ENCODE peak calls at places on chromosomes 4 and X, in nine cellular contexts. Y is GM13976, P is nephron progenitor cell, C is right lobe of liver, S is IMR-90, J is Calu3, O is omental fat pad, I is choroid plexus epithelial cell, N is suprapubic skin. A is an unnamed sample.

GRCh38 chr4:121192500-121192899 is 28.4 kb upstream of the TNIP3 start:
- DNase-seq in S (peak), Y (no peak), P (peak), N (no peak), C (no peak), J (no peak), I (peak), O (no peak), A (peak)

GRCh38 chrX:103734125-103734760 is 23.5 kb downstream of the TMEM31 start:
- DNase-seq in Y (no peak), I (peak), J (no peak), S (peak), P (no peak), O (no peak), C (no peak), N (no peak), A (no peak)

GRCh38 chr4:39614487-39615162 is 24.0 kb downstream of the SMIM14 start:
- DNase-seq in J (no peak), O (no peak), S (peak), P (no peak), N (no peak), C (no peak), Y (no peak), I (peak), A (peak)

GRCh38 chrX:44054863-44055601 is 81.8 kb upstream of the NDP start:
- DNase-seq in O (no peak), Y (no peak), I (no peak), S (no peak), C (no peak), N (no peak), J (no peak), P (no peak), A (no peak)

GRCh38 chrX:9532349-9532748 is 67.5 kb downstream of the TBL1X start:
- DNase-seq in P (no peak), S (peak), J (no peak), C (no peak), Y (no peak), N (no peak), I (peak), O (no peak), A (no peak)

GRCh38 chr4:101157415-101158135 is 189.8 kb downstream of the PPP3CA start:
- DNase-seq in C (no peak), P (no peak), Y (no peak), O (no peak), S (peak), J (no peak), I (peak), N (no peak), A (no peak)

GRCh38 chr4:18049446-18049845 is 27.9 kb upstream of the LCORL start:
- DNase-seq in P (no peak), N (no peak), J (no peak), I (no peak), S (peak), Y (no peak), O (no peak), C (no peak), A (no peak)

GRCh38 chr4:76198411-76199237 is 15.0 kb downstream of the SCARB2 start:
- DNase-seq in N (no peak), O (no peak), Y (peak), I (peak), S (peak), J (no peak), P (peak), C (peak), A (peak)

GRCh38 chr4:2805712-2806391 is 13.0 kb downstream of the SH3BP2 start:
- DNase-seq in O (no peak), N (peak), Y (no peak), I (no peak), S (no peak), J (peak), P (no peak), C (peak), A (no peak)

GRCh38 chrX:49040376-49040955 is 2.7 kb downstream of the TFE3 start:
- DNase-seq in C (no peak), J (no peak), I (peak), Y (no peak), O (no peak), P (no peak), N (no peak), S (peak), A (peak)

GRCh38 chr4:130995988-130996387 is 1900.0 kb downstream of the C4orf33 start:
- DNase-seq in P (no peak), I (no peak), C (no peak), N (no peak), Y (no peak), J (no peak), O (no peak), S (no peak), A (no peak)

GRCh38 chr4:81165853-81166430 is 49.1 kb downstream of the PRKG2 start:
- DNase-seq in I (peak), P (no peak), J (no peak), N (peak), Y (no peak), O (no peak), C (no peak), S (peak), A (no peak)

GRCh38 chr4:151035321-151035720 is 20.2 kb upstream of the LRBA start:
- DNase-seq in C (no peak), J (peak), P (no peak), O (no peak), S (no peak), N (no peak), Y (no peak), I (no peak), A (no peak)

GRCh38 chr4:3210467-3210866 is 38.5 kb upstream of the MSANTD1 start:
- DNase-seq in O (peak), I (no peak), C (no peak), Y (no peak), J (no peak), S (no peak), P (no peak), N (peak), A (no peak)

GRCh38 chr4:119299221-119300071 is 22.5 kb downstream of the FABP2 start:
- DNase-seq in J (no peak), S (peak), Y (peak), C (no peak), I (peak), P (no peak), N (no peak), O (no peak), A (no peak)

GRCh38 chr4:170990989-170991589 is 822.1 kb upstream of the GALNTL6 start:
- DNase-seq in S (no peak), P (peak), Y (peak), O (no peak), N (no peak), C (no peak), I (peak), J (peak), A (no peak)

GRCh38 chr4:184456337-184456736 is 18.0 kb downstream of the IRF2 start:
- DNase-seq in O (no peak), S (no peak), Y (no peak), C (no peak), N (no peak), I (no peak), J (no peak), P (no peak), A (no peak)

GRCh38 chr4:663438-664428 is 10.3 kb downstream of the ATP5ME start:
- DNase-seq in C (peak), I (no peak), J (no peak), S (no peak), Y (peak), O (no peak), N (peak), P (peak), A (no peak)

GRCh38 chr4:183798249-183798920 is 106.7 kb upstream of the STOX2 start:
- DNase-seq in Y (no peak), I (no peak), N (no peak), S (no peak), P (peak), O (no peak), J (no peak), C (no peak), A (no peak)

GRCh38 chrX:15299945-15300851 is 15.2 kb downstream of the ASB11 start:
- DNase-seq in P (no peak), Y (peak), N (no peak), I (peak), J (no peak), C (no peak), S (peak), O (no peak), A (peak)

GRCh38 chr4:97587912-97588311 is 555.4 kb downstream of the STPG2 start:
- DNase-seq in S (no peak), N (no peak), C (no peak), P (no peak), J (no peak), O (no peak), Y (no peak), I (no peak), A (no peak)

GRCh38 chr4:55004831-55005230 is 120.6 kb downstream of the KDR start:
- DNase-seq in O (no peak), P (no peak), Y (no peak), J (no peak), N (no peak), I (peak), C (no peak), S (no peak), A (no peak)

GRCh38 chrX:53262918-53263394 is 18.4 kb downstream of the IQSEC2 start:
- DNase-seq in C (no peak), Y (no peak), P (no peak), S (peak), N (no peak), J (peak), I (peak), O (no peak), A (peak)

GRCh38 chr4:88017516-88018302 is 10.3 kb downstream of the PKD2 start:
- DNase-seq in J (no peak), S (peak), P (no peak), I (peak), N (no peak), Y (no peak), O (no peak), C (no peak), A (peak)

GRCh38 chr4:32025840-32026459 is 1305.8 kb downstream of the PCDH7 start:
- DNase-seq in Y (no peak), S (no peak), J (no peak), O (no peak), C (no peak), N (no peak), P (no peak), I (peak), A (no peak)

GRCh38 chrX:369563-370101 is 17.1 kb downstream of the PPP2R3B start:
- DNase-seq in Y (no peak), N (no peak), I (no peak), J (no peak), P (no peak), C (peak), O (no peak), S (no peak), A (no peak)

GRCh38 chrX:153226344-153227190 is 47.5 kb downstream of the MAGEA1 start:
- DNase-seq in S (peak), I (peak), J (peak), P (peak), C (no peak), O (peak), N (no peak), Y (no peak), A (peak)

GRCh38 chr4:109576462-109576861 is 16.4 kb downstream of the MCUB start:
- DNase-seq in J (no peak), C (no peak), N (no peak), I (no peak), P (no peak), S (peak), O (no peak), Y (no peak), A (no peak)

GRCh38 chrX:129845616-129846190 is 2.0 kb upstream of the ZDHHC9 start:
- DNase-seq in I (no peak), P (no peak), O (no peak), C (no peak), J (peak), N (no peak), S (no peak), Y (no peak), A (no peak)

GRCh38 chr4:56575820-56576429 is 70.3 kb downstream of the ARL9 start:
- DNase-seq in P (no peak), C (no peak), J (no peak), I (peak), Y (peak), O (no peak), N (no peak), S (peak), A (peak)

GRCh38 chrX:17377047-17377692 is 2.2 kb downstream of the NHS start:
- DNase-seq in Y (no peak), O (no peak), S (peak), P (peak), I (peak), J (peak), C (peak), N (no peak), A (no peak)

GRCh38 chr4:73019462-73020047 is 50.0 kb downstream of the COX18 start:
- DNase-seq in Y (peak), N (no peak), J (peak), I (peak), P (peak), O (no peak), S (peak), C (no peak), A (peak)

GRCh38 chrX:72254835-72255234 is 16.0 kb upstream of the ERCC6L start:
- DNase-seq in S (no peak), N (no peak), Y (no peak), J (no peak), C (no peak), I (no peak), P (peak), O (no peak), A (no peak)

GRCh38 chr4:55008166-55009056 is 117.0 kb downstream of the KDR start:
- DNase-seq in S (no peak), I (no peak), P (no peak), C (peak), J (no peak), Y (peak), N (no peak), O (no peak), A (no peak)

DNA sequence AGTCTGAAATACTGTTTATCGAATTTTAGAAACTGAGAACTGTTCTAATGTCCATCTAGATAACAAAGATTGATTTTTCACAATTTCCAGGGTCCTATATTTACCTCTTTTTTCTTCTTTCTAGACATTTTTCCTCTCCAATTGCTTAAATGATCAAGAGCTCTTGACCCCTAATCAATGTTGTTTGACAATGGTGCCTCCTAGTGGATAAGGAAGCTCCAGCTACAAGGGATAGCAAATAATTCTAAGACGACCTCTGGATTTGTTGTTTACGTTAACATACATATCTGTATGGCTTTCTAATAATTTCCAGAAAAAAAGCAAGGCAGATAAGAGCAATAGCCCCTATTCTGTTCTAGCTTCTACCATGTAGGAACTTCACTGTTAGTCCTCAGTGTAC is 35.8 kb downstream of the GPR82 start:
- DNase-seq in J (no peak), C (no peak), O (no peak), P (no peak), S (peak), Y (peak), N (no peak), I (peak), A (peak)
- TF ChIP-seq CTCF in J (peak), C (peak), O (no peak), P (peak), S (peak), Y (peak), N (no peak), I (peak), A (peak)

GRCh38 chr4:141134586-141134985 is 1.3 kb upstream of the RNF150 start:
- DNase-seq in S (no peak), N (no peak), C (no peak), I (no peak), O (no peak), P (no peak), Y (no peak), J (no peak), A (no peak)

GRCh38 chr4:141131738-141132688 is 1.3 kb downstream of the RNF150 start:
- DNase-seq in O (no peak), I (peak), C (no peak), P (peak), J (no peak), S (peak), N (peak), Y (peak), A (no peak)

GRCh38 chr4:141133146-141134006 is at the start of gene RNF150:
- DNase-seq in O (peak), C (peak), J (peak), Y (peak), S (peak), P (peak), N (peak), I (peak), A (peak)

GRCh38 chr4:141132689-141133145 is 552 bp downstream of the RNF150 start:
- DNase-seq in C (peak), J (peak), Y (peak), P (peak), I (no peak), S (peak), O (no peak), N (peak), A (no peak)

GRCh38 chr4:141134051-141134450 is 782 bp upstream of the RNF150 start:
- DNase-seq in C (no peak), O (no peak), S (peak), N (no peak), Y (no peak), J (no peak), P (no peak), I (peak), A (peak)
- TF ChIP-seq CTCF in C (no peak), O (no peak), S (peak), N (no peak), Y (no peak), J (no peak), P (no peak), I (peak), A (no peak)

GRCh38 chrX:55715847-55716246 is 1.7 kb upstream of the RRAGB start:
- DNase-seq in I (no peak), C (no peak), J (no peak), O (no peak), S (no peak), N (no peak), P (no peak), Y (no peak), A (no peak)
- TF ChIP-seq CTCF in I (no peak), C (no peak), J (no peak), O (no peak), S (no peak), N (no peak), P (no peak), Y (no peak), A (peak)

GRCh38 chr4:92047209-92047877 is 256.4 kb upstream of the GRID2 start:
- DNase-seq in N (no peak), O (no peak), C (no peak), J (no peak), I (peak), Y (no peak), S (peak), P (no peak), A (no peak)
- TF ChIP-seq CTCF in N (no peak), O (no peak), C (no peak), J (no peak), I (peak), Y (no peak), S (peak), P (no peak), A (no peak)

GRCh38 chr4:47031713-47032404 is 492 bp downstream of the GABRB1 start:
- DNase-seq in J (no peak), Y (peak), C (no peak), I (no peak), O (no peak), P (peak), N (no peak), S (no peak), A (no peak)

GRCh38 chr4:47031011-47031678 is at the start of gene GABRB1:
- DNase-seq in S (peak), P (peak), O (peak), C (peak), J (peak), I (peak), N (no peak), Y (no peak), A (no peak)

GRCh38 chr4:47038263-47038662 is 6.9 kb downstream of the GABRB1 start:
- DNase-seq in C (no peak), I (no peak), O (no peak), P (no peak), Y (no peak), N (no peak), S (no peak), J (no peak), A (no peak)

GRCh38 chr4:47032405-47033106 is 1.2 kb downstream of the GABRB1 start:
- DNase-seq in C (peak), J (peak), S (peak), N (peak), P (peak), I (peak), Y (peak), O (peak), A (no peak)
- TF ChIP-seq CTCF in C (peak), J (peak), S (peak), N (no peak), P (peak), I (peak), Y (peak), O (no peak), A (peak)

GRCh38 chrX:41293269-41293668 is 40.7 kb upstream of the DDX3X start:
- DNase-seq in Y (no peak), I (peak), J (no peak), O (no peak), P (no peak), N (no peak), C (no peak), S (no peak), A (no peak)
- TF ChIP-seq CTCF in Y (no peak), I (peak), J (no peak), O (no peak), P (no peak), N (no peak), C (peak), S (peak), A (peak)

GRCh38 chr4:40918330-40918729 is 168.6 kb downstream of the NSUN7 start:
- DNase-seq in P (no peak), C (peak), O (no peak), J (no peak), Y (no peak), N (peak), I (peak), S (peak), A (peak)

GRCh38 chr4:40924793-40925117 is 175.0 kb downstream of the NSUN7 start:
- DNase-seq in J (no peak), S (no peak), I (no peak), O (no peak), C (no peak), Y (no peak), P (no peak), N (no peak), A (no peak)

GRCh38 chr4:40927108-40927507 is 177.4 kb downstream of the NSUN7 start:
- DNase-seq in I (no peak), S (no peak), N (no peak), Y (no peak), O (no peak), J (no peak), P (no peak), C (no peak), A (no peak)

GRCh38 chr4:40924096-40924792 is 174.5 kb downstream of the NSUN7 start:
- DNase-seq in O (no peak), J (peak), N (peak), I (peak), P (peak), Y (peak), C (peak), S (peak), A (peak)

DNA sequence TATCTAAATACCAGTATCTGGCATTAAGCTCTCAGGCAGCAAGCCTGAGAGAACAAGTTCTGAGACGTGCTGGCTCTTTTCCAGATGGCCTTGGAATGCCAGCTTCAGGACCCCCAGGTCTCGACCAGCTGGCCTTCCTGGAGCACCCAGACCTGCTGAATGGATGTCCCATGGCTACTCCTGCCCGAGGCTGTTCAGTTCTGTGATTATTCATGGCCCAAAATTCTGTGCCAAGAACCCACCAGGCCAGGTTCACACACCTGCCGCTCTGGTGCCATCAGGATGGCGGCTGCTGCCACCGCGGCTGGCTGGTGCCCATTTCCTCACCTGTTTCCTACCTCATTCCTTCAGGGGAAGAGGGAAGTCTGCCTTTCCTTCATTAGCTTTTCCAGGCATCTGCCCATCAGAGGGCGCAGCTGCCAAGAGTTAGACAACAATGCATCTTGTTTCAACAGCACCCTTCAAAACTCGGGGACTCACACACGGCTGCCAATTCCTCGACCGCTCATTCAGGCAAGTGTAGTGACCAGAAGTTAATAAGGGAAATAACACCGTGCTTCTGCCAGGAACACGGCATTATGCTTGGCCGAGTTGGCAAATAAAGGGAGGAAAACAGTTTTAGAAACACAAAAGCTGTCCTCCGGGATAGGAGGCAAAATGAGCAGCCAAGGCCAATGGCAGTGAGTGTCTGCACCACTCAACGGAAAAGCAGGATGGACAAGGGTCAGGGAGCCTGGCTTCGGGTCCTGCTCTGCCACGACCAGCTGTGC is 173.8 kb downstream of the NSUN7 start:
- DNase-seq in P (no peak), I (no peak), Y (no peak), N (no peak), C (no peak), J (no peak), S (no peak), O (no peak), A (no peak)
- TF ChIP-seq CTCF in P (no peak), I (no peak), Y (no peak), N (no peak), C (no peak), J (no peak), S (no peak), O (no peak), A (peak)

GRCh38 chr4:125546272-125546671 is 231.5 kb downstream of the FAT4 start:
- DNase-seq in S (no peak), N (no peak), P (no peak), Y (no peak), J (no peak), I (no peak), C (no peak), O (no peak), A (no peak)
- TF ChIP-seq CTCF in S (no peak), N (no peak), P (no peak), Y (no peak), J (no peak), I (no peak), C (no peak), O (no peak), A (no peak)